ENCODE peak calls at places on chromosomes 4 and X, in seven cellular contexts. X is amniotic stem cell, Y is stomach, Q is lower leg skin, S is occipital lobe, L is GM04504, E is left ventricle myocardium inferior. U is an unnamed sample.

GRCh38 chr4:138734746-138735145 is 280.8 kb upstream of the NOCT start:
- DNase-seq in X (no peak), Y (no peak), Q (no peak), S (no peak), L (no peak), E (no peak), U (no peak)

GRCh38 chr4:85707591-85707990 is 232.6 kb downstream of the ARHGAP24 start:
- DNase-seq in X (no peak), Y (no peak), Q (no peak), S (no peak), L (no peak), E (no peak), U (no peak)

GRCh38 chrX:39705299-39705698 is 392.5 kb downstream of the BCOR start:
- DNase-seq in X (peak; percentile 27), Y (peak; percentile 67), Q (peak; percentile 31), S (peak; percentile 11), L (peak; percentile 66), E (peak; percentile 60), U (peak; percentile 39)

GRCh38 chrX:131577999-131578734 is 34.3 kb downstream of the OR13H1 start:
- DNase-seq in X (no peak), Y (no peak), Q (no peak), S (no peak), L (no peak), E (no peak), U (no peak)

GRCh38 chrX:154059231-154059630 is 38.3 kb downstream of the MECP2 start:
- DNase-seq in X (no peak), Y (no peak), Q (no peak), S (no peak), L (no peak), E (no peak), U (no peak)

GRCh38 chrX:71291381-71291780 is 7.9 kb downstream of the NONO start:
- DNase-seq in X (no peak), Y (no peak), Q (no peak), S (no peak), L (no peak), E (no peak), U (no peak)

GRCh38 chrX:9372866-9373265 is 92.0 kb upstream of the TBL1X start:
- DNase-seq in X (no peak), Y (no peak), Q (no peak), S (no peak), L (no peak), E (no peak), U (no peak)

GRCh38 chr4:25133132-25133531 is 27.1 kb downstream of the SEPSECS start:
- DNase-seq in X (no peak), Y (no peak), Q (no peak), S (no peak), L (no peak), E (no peak), U (no peak)

GRCh38 chrX:108070891-108071290 is 20.5 kb downstream of the PSMD10 start:
- DNase-seq in X (no peak), Y (no peak), Q (no peak), S (no peak), L (no peak), E (no peak), U (no peak)

GRCh38 chr4:85050736-85051135 is 84.2 kb upstream of the WDFY3 start:
- DNase-seq in X (no peak), Y (no peak), Q (no peak), S (no peak), L (no peak), E (no peak), U (no peak)

GRCh38 chrX:70485466-70485865 is 40.8 kb downstream of the DLG3 start:
- DNase-seq in X (no peak), Y (no peak), Q (no peak), S (no peak), L (no peak), E (no peak), U (no peak)

GRCh38 chr4:152780267-152780811 is 585 bp downstream of the ARFIP1 start:
- DNase-seq in X (peak; percentile 8), Y (no peak), Q (peak; percentile 21), S (peak; percentile 46), L (peak; percentile 21), E (peak; percentile 13), U (no peak)

GRCh38 chr4:93749351-93749761 is 79.2 kb upstream of the ATOH1 start:
- DNase-seq in X (no peak), Y (no peak), Q (no peak), S (no peak), L (no peak), E (no peak), U (no peak)

GRCh38 chr4:176498857-176499256 is 179.1 kb downstream of the SPCS3 start:
- DNase-seq in X (no peak), Y (no peak), Q (no peak), S (no peak), L (no peak), E (no peak), U (no peak)

GRCh38 chr4:1405636-1406415 is 416 bp downstream of the NKX1-1 start:
- DNase-seq in X (no peak), Y (peak; percentile 10), Q (no peak), S (no peak), L (no peak), E (no peak), U (peak; percentile 8)

GRCh38 chr4:83486457-83487129 is 1.7 kb upstream of the ABRAXAS1 start:
- DNase-seq in X (no peak), Y (no peak), Q (no peak), S (no peak), L (no peak), E (no peak), U (no peak)

GRCh38 chr4:13562876-13563275 is 18.6 kb upstream of the NKX3-2 start:
- DNase-seq in X (no peak), Y (no peak), Q (no peak), S (no peak), L (no peak), E (no peak), U (no peak)

GRCh38 chr4:184255361-184255760 is 37.7 kb upstream of the ENPP6 start:
- DNase-seq in X (no peak), Y (no peak), Q (peak; percentile 7), S (peak; percentile 17), L (no peak), E (no peak), U (no peak)

GRCh38 chr4:15717126-15717525 is 14.3 kb downstream of the BST1 start:
- DNase-seq in X (no peak), Y (no peak), Q (no peak), S (no peak), L (no peak), E (no peak), U (no peak)

GRCh38 chr4:69984030-69984443 is 11.7 kb upstream of the STATH start:
- DNase-seq in X (no peak), Y (peak; percentile 32), Q (no peak), S (peak; percentile 1), L (no peak), E (no peak), U (no peak)

GRCh38 chr4:112504807-112505206 is 11.2 kb downstream of the NEUROG2 start:
- DNase-seq in X (no peak), Y (no peak), Q (no peak), S (no peak), L (no peak), E (no peak), U (no peak)

GRCh38 chr4:3783691-3784306 is 17.6 kb downstream of the ADRA2C start:
- DNase-seq in X (no peak), Y (no peak), Q (no peak), S (no peak), L (no peak), E (no peak), U (no peak)

GRCh38 chr4:13706716-13707115 is 79.2 kb upstream of the BOD1L1 start:
- DNase-seq in X (no peak), Y (no peak), Q (no peak), S (no peak), L (no peak), E (no peak), U (no peak)

GRCh38 chrX:153861733-153862300 is 24.2 kb downstream of the L1CAM start:
- DNase-seq in X (no peak), Y (no peak), Q (no peak), S (no peak), L (no peak), E (no peak), U (no peak)

GRCh38 chr4:59920414-59920813 is 1279.7 kb upstream of the ADGRL3 start:
- DNase-seq in X (no peak), Y (no peak), Q (no peak), S (no peak), L (no peak), E (no peak), U (no peak)

GRCh38 chrX:111837226-111837625 is 38.8 kb upstream of the TRPC5OS start:
- DNase-seq in X (no peak), Y (no peak), Q (no peak), S (no peak), L (no peak), E (no peak), U (no peak)

GRCh38 chrX:54090880-54091279 is 46.6 kb upstream of the PHF8 start:
- DNase-seq in X (no peak), Y (no peak), Q (no peak), S (no peak), L (no peak), E (no peak), U (no peak)

GRCh38 chr4:6342530-6343293 is 73.1 kb downstream of the WFS1 start:
- DNase-seq in X (no peak), Y (no peak), Q (no peak), S (peak; percentile 57), L (no peak), E (peak; percentile 70), U (no peak)

GRCh38 chr4:13986533-13986932 is 359.0 kb upstream of the BOD1L1 start:
- DNase-seq in X (no peak), Y (no peak), Q (no peak), S (no peak), L (no peak), E (no peak), U (no peak)

GRCh38 chr4:170698334-170698733 is 608.6 kb upstream of the AADAT start:
- DNase-seq in X (no peak), Y (no peak), Q (no peak), S (no peak), L (no peak), E (no peak), U (no peak)

GRCh38 chr4:64821612-64822011 is 412.4 kb upstream of the TECRL start:
- DNase-seq in X (no peak), Y (no peak), Q (no peak), S (no peak), L (no peak), E (no peak), U (no peak)

GRCh38 chr4:30461218-30461617 is 259.0 kb upstream of the PCDH7 start:
- DNase-seq in X (no peak), Y (no peak), Q (no peak), S (no peak), L (no peak), E (no peak), U (no peak)

GRCh38 chrX:48703642-48704481 is 7.3 kb downstream of the SUV39H1 start:
- DNase-seq in X (no peak), Y (no peak), Q (no peak), S (peak; percentile 4), L (peak; percentile 30), E (no peak), U (no peak)

GRCh38 chrX:12770440-12770839 is 20.8 kb upstream of the PRPS2 start:
- DNase-seq in X (no peak), Y (no peak), Q (no peak), S (no peak), L (peak; percentile 9), E (no peak), U (no peak)

GRCh38 chrX:150152036-150152435 is 211.1 kb upstream of the MAMLD1 start:
- DNase-seq in X (no peak), Y (no peak), Q (no peak), S (no peak), L (no peak), E (no peak), U (no peak)

GRCh38 chr4:165440415-165440882 is 61.6 kb downstream of the CPE start:
- DNase-seq in X (no peak), Y (no peak), Q (no peak), S (no peak), L (no peak), E (no peak), U (no peak)

GRCh38 chr4:177573487-177573886 is 131.2 kb upstream of the AGA start:
- DNase-seq in X (peak; percentile 80), Y (no peak), Q (no peak), S (no peak), L (peak; percentile 47), E (no peak), U (no peak)